ENCODE peak calls at places on chromosomes 6 and 20, in five cellular contexts. E is WERI-Rb-1; L is HTR-8/SVneo; I is stimulated activated CD8-positive, alpha-beta memory T cell treated with anti-CD3 and anti-CD28 coated beads, Interleukin-15, amount 100 ng/mL, for 4 hours; B is fibroblast of villous mesenchyme. A is an unnamed sample.

GRCh38 chr20:59596690-59597089 is 7.7 kb upstream of the PHACTR3 start:
- DNase-seq in E (no peak), L (no peak), I (no peak), B (no peak), A (no peak)

GRCh38 chr6:78487401-78487800 is 379.9 kb upstream of the IRAK1BP1 start:
- DNase-seq in E (no peak), L (no peak), I (no peak), B (no peak), A (no peak)

GRCh38 chr6:32175711-32176475 is at the start of gene AGPAT1:
- DNase-seq in E (peak), L (peak), I (peak), B (peak), A (peak)

GRCh38 chr6:46583081-46583480 is 69.5 kb downstream of the CYP39A1 start:
- DNase-seq in E (no peak), L (no peak), I (no peak), B (peak), A (no peak)

GRCh38 chr6:79078057-79078969 is at the start of gene PHIP:
- DNase-seq in E (peak), L (peak), I (peak), B (peak), A (peak)

GRCh38 chr6:164014716-164015484 is 600.4 kb downstream of the QKI start:
- DNase-seq in E (no peak), L (no peak), I (no peak), B (no peak), A (no peak)

GRCh38 chr6:11311970-11312369 is 79.5 kb upstream of the NEDD9 start:
- DNase-seq in E (no peak), L (no peak), I (no peak), B (no peak), A (no peak)

GRCh38 chr6:113486172-113486571 is 371.0 kb upstream of the MARCKS start:
- DNase-seq in E (no peak), L (no peak), I (no peak), B (no peak), A (no peak)

GRCh38 chr6:15244605-15245360 is 1.1 kb upstream of the JARID2 start:
- DNase-seq in E (peak), L (peak), I (peak), B (peak), A (peak)

GRCh38 chr6:22363966-22364296 is 67.1 kb upstream of the PRL start:
- DNase-seq in E (no peak), L (no peak), I (no peak), B (no peak), A (no peak)

GRCh38 chr6:108501559-108501958 is 59.2 kb upstream of the FOXO3 start:
- DNase-seq in E (no peak), L (no peak), I (no peak), B (no peak), A (no peak)

GRCh38 chr6:1311400-1312192 is at the start of gene FOXQ1:
- DNase-seq in E (peak), L (no peak), I (no peak), B (peak), A (no peak)

GRCh38 chr6:53734473-53735299 is 60.1 kb upstream of the LRRC1 start:
- DNase-seq in E (peak), L (peak), I (no peak), B (peak), A (no peak)

GRCh38 chr6:99467509-99468106 is 42.5 kb upstream of the PNISR start:
- DNase-seq in E (no peak), L (peak), I (no peak), B (peak), A (no peak)

GRCh38 chr20:44419131-44419844 is 56.4 kb upstream of the TTPAL start:
- DNase-seq in E (no peak), L (no peak), I (no peak), B (no peak), A (no peak)

GRCh38 chr6:113701552-113702254 is 155.4 kb upstream of the MARCKS start:
- DNase-seq in E (no peak), L (no peak), I (no peak), B (no peak), A (no peak)

GRCh38 chr6:14671261-14671681 is 553.7 kb downstream of the CD83 start:
- DNase-seq in E (no peak), L (no peak), I (no peak), B (peak), A (no peak)

GRCh38 chr6:45422541-45423110 is 44.9 kb upstream of the SUPT3H start:
- DNase-seq in E (peak), L (no peak), I (no peak), B (no peak), A (no peak)

GRCh38 chr20:19961298-19961697 is 55.9 kb upstream of the NAA20 start:
- DNase-seq in E (no peak), L (no peak), I (no peak), B (no peak), A (no peak)

GRCh38 chr6:38436726-38437465 is 202.8 kb downstream of the BTBD9 start:
- DNase-seq in E (no peak), L (peak), I (no peak), B (peak), A (no peak)

GRCh38 chr20:14599613-14600012 is 262.2 kb upstream of the FLRT3 start:
- DNase-seq in E (no peak), L (no peak), I (no peak), B (no peak), A (no peak)

GRCh38 chr6:64694356-64694755 is 1012.7 kb downstream of the EYS start:
- DNase-seq in E (no peak), L (no peak), I (no peak), B (no peak), A (no peak)

GRCh38 chr20:53736757-53737403 is 143.2 kb upstream of the ZNF217 start:
- DNase-seq in E (peak), L (no peak), I (no peak), B (peak), A (no peak)

GRCh38 chr6:35240838-35241801 is 18.4 kb upstream of the ZNF76 start:
- DNase-seq in E (peak), L (peak), I (peak), B (peak), A (peak)

GRCh38 chr20:62201173-62202082 is 18.6 kb downstream of the MTG2 start:
- DNase-seq in E (no peak), L (no peak), I (no peak), B (no peak), A (no peak)

GRCh38 chr6:111228094-111228493 is 140.8 kb downstream of the SLC16A10 start:
- DNase-seq in E (no peak), L (no peak), I (no peak), B (peak), A (no peak)

GRCh38 chr20:37380864-37381579 is 35.1 kb downstream of the SRC start:
- DNase-seq in E (no peak), L (no peak), I (no peak), B (no peak), A (no peak)

GRCh38 chr6:163291622-163292021 is 122.9 kb upstream of the QKI start:
- DNase-seq in E (no peak), L (no peak), I (no peak), B (peak), A (no peak)

GRCh38 chr20:56570832-56571231 is 37.8 kb downstream of the FAM209B start:
- DNase-seq in E (no peak), L (no peak), I (no peak), B (no peak), A (no peak)

GRCh38 chr6:14975124-14975815 is 270.6 kb upstream of the JARID2 start:
- DNase-seq in E (no peak), L (no peak), I (no peak), B (peak), A (no peak)

GRCh38 chr20:62488470-62488869 is 12.7 kb upstream of the GATA5 start:
- DNase-seq in E (no peak), L (no peak), I (no peak), B (no peak), A (no peak)

GRCh38 chr20:32439132-32439829 is 81.2 kb downstream of the ASXL1 start:
- DNase-seq in E (no peak), L (no peak), I (no peak), B (no peak), A (no peak)

GRCh38 chr6:42148058-42148457 is 5.6 kb upstream of the C6orf132 start:
- DNase-seq in E (no peak), L (no peak), I (no peak), B (no peak), A (no peak)

GRCh38 chr6:71254323-71254722 is 34.3 kb upstream of the OGFRL1 start:
- DNase-seq in E (peak), L (no peak), I (no peak), B (no peak), A (no peak)

GRCh38 chr6:15375018-15375417 is 129.1 kb downstream of the JARID2 start:
- DNase-seq in E (no peak), L (no peak), I (no peak), B (no peak), A (no peak)

GRCh38 chr20:6388666-6389197 is 265.9 kb upstream of the FERMT1 start:
- DNase-seq in E (no peak), L (no peak), I (no peak), B (peak), A (no peak)

GRCh38 chr6:101776919-101777350 is 383.4 kb downstream of the GRIK2 start:
- DNase-seq in E (no peak), L (no peak), I (no peak), B (no peak), A (no peak)

GRCh38 chr6:33936911-33937310 is 133.1 kb upstream of the MLN start:
- DNase-seq in E (no peak), L (no peak), I (no peak), B (no peak), A (no peak)